ENCODE peak calls at places on chromosomes 4 and X, in six cellular contexts. I, R, E, X, M and L are unnamed samples.

GRCh38 chrX:119067023-119067739 is 5.6 kb upstream of the CT47C1 start:
- DNase-seq in I (no peak), X (peak), E (no peak), M (peak), R (peak), L (peak)

GRCh38 chr4:141002323-141002805 is 130.9 kb downstream of the RNF150 start:
- DNase-seq in M (no peak), I (no peak), E (no peak), X (no peak), R (no peak), L (no peak)

GRCh38 chr4:184196730-184197355 is 20.8 kb downstream of the ENPP6 start:
- DNase-seq in E (no peak), M (no peak), I (no peak), X (no peak), R (no peak), L (no peak)

GRCh38 chrX:112867570-112867969 is 26.9 kb upstream of the AMOT start:
- DNase-seq in X (no peak), I (no peak), E (no peak), M (no peak), R (no peak), L (peak)

GRCh38 chrX:120999413-120999812 is 13.9 kb upstream of the CT47A1 start:
- DNase-seq in R (no peak), M (no peak), X (no peak), E (no peak), I (no peak), L (no peak)

GRCh38 chr4:87901426-87901825 is 68.7 kb downstream of the MEPE start:
- DNase-seq in X (no peak), M (no peak), I (no peak), R (no peak), E (no peak), L (no peak)

GRCh38 chr4:112840061-112840460 is 203.1 kb downstream of the LARP7 start:
- DNase-seq in R (no peak), I (no peak), X (no peak), M (no peak), E (no peak), L (no peak)

GRCh38 chr4:38681283-38682066 is 17.5 kb downstream of the KLF3 start:
- DNase-seq in E (no peak), R (no peak), I (no peak), X (no peak), M (no peak), L (no peak)

GRCh38 chrX:107825698-107826285 is at the start of gene MID2:
- DNase-seq in I (peak), X (peak), R (peak), M (peak), E (no peak), L (no peak)

GRCh38 chr4:37604464-37604863 is 81.7 kb downstream of the RELL1 start:
- DNase-seq in X (no peak), E (no peak), R (no peak), M (no peak), I (no peak), L (peak)

GRCh38 chr4:67101612-67102011 is 443.7 kb downstream of the CENPC start:
- DNase-seq in I (no peak), X (no peak), R (no peak), E (no peak), M (no peak), L (no peak)

GRCh38 chrX:7522860-7523259 is 320.1 kb upstream of the VCX start:
- DNase-seq in M (no peak), X (no peak), R (no peak), E (no peak), I (no peak), L (no peak)

GRCh38 chr4:39085891-39086290 is 23.9 kb downstream of the KLHL5 start:
- DNase-seq in I (no peak), X (no peak), R (no peak), E (no peak), M (no peak), L (no peak)